ENCODE peak calls at places on chromosomes 11 and 22, in six cellular contexts. A is transverse colon, X is lower leg skin, W is BJ, Z is foreskin fibroblast, U is Panc1. Q is an unnamed sample.

GRCh38 chr11:19728436-19728835 is 15.8 kb downstream of the NAV2 start:
- DNase-seq in A (no peak), X (no peak), W (peak), Z (peak), U (no peak), Q (peak)

GRCh38 chr11:77038029-77038824 is 4.0 kb downstream of the B3GNT6 start:
- DNase-seq in A (no peak), X (no peak), W (no peak), Z (no peak), U (no peak), Q (no peak)

GRCh38 chr11:7442588-7443215 is 42.6 kb upstream of the OLFML1 start:
- DNase-seq in A (peak), X (peak), W (no peak), Z (no peak), U (peak), Q (peak)

GRCh38 chr11:123549901-123550619 is 104.4 kb downstream of the SCN3B start:
- DNase-seq in A (no peak), X (no peak), W (no peak), Z (no peak), U (no peak), Q (no peak)

GRCh38 chr11:106309070-106309684 is 231.7 kb downstream of the AASDHPPT start:
- DNase-seq in A (no peak), X (no peak), W (no peak), Z (no peak), U (no peak), Q (no peak)

GRCh38 chr11:97938789-97939188 is 1082.0 kb upstream of the CNTN5 start:
- DNase-seq in A (no peak), X (no peak), W (no peak), Z (no peak), U (no peak), Q (peak)

GRCh38 chr11:16897460-16898061 is 116.7 kb downstream of the PLEKHA7 start:
- DNase-seq in A (no peak), X (no peak), W (no peak), Z (no peak), U (no peak), Q (no peak)

GRCh38 chr11:94254214-94254613 is 50.2 kb upstream of the IZUMO1R start:
- DNase-seq in A (no peak), X (no peak), W (no peak), Z (no peak), U (no peak), Q (no peak)

GRCh38 chr11:113389288-113389687 is 1.7 kb downstream of the ANKK1 start:
- DNase-seq in A (no peak), X (no peak), W (no peak), Z (no peak), U (no peak), Q (no peak)

GRCh38 chr22:39101226-39101625 is 4.2 kb downstream of the APOBEC3H start:
- DNase-seq in A (no peak), X (no peak), W (no peak), Z (no peak), U (no peak), Q (no peak)

GRCh38 chr22:43474161-43475101 is 62.6 kb downstream of the MPPED1 start:
- DNase-seq in A (no peak), X (no peak), W (no peak), Z (no peak), U (no peak), Q (no peak)

GRCh38 chr11:2223153-2223794 is 47.1 kb downstream of the ASCL2 start:
- DNase-seq in A (no peak), X (no peak), W (no peak), Z (no peak), U (no peak), Q (no peak)

GRCh38 chr11:114199051-114199450 is 97.1 kb upstream of the NNMT start:
- DNase-seq in A (no peak), X (no peak), W (no peak), Z (no peak), U (no peak), Q (no peak)

GRCh38 chr22:26660961-26661578 is 3.7 kb downstream of the MIAT start:
- DNase-seq in A (no peak), X (no peak), W (no peak), Z (no peak), U (no peak), Q (no peak)

GRCh38 chr22:26656896-26657851 is at the start of gene MIAT:
- DNase-seq in A (peak), X (peak), W (no peak), Z (no peak), U (no peak), Q (no peak)

GRCh38 chr22:26662160-26662559 is 4.8 kb downstream of the MIAT start:
- DNase-seq in A (no peak), X (no peak), W (no peak), Z (no peak), U (no peak), Q (no peak)

GRCh38 chr22:26658671-26659478 is 1.5 kb downstream of the MIAT start:
- DNase-seq in A (peak), X (peak), W (peak), Z (peak), U (no peak), Q (no peak)

DNA sequence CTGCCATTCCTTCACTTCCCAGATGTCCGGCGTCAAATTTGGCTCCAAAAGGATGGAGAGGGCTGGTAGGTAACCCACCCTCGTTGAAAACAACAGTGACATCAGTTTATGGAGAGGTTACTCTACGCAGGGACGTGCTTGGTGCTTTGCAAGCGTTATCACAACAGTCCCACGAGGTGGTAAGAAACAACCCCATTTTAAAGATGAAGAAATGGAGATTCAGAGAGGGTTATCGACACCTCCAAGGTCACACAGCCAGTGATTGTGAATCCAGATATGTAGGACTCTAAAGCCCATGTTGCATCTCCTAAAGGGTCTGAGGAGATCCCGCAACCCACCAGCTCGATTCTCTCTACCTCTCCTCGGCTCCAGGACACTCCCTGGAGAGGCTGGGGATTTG is 773 bp downstream of the MIAT start:
- DNase-seq in A (no peak), X (no peak), W (no peak), Z (no peak), U (no peak), Q (no peak)
- H3K4me3 ChIP-seq in A (no peak), X (no peak), W (peak), Z (peak), U (peak), Q (peak)

GRCh38 chr11:11163256-11163655 is 189.8 kb downstream of the CSNK2A3 start:
- DNase-seq in A (no peak), X (no peak), W (no peak), Z (peak), U (no peak), Q (no peak)
- TF ChIP-seq CTCF in A (peak), X (no peak), W (peak), Z (no peak), U (peak), Q (peak)

DNA sequence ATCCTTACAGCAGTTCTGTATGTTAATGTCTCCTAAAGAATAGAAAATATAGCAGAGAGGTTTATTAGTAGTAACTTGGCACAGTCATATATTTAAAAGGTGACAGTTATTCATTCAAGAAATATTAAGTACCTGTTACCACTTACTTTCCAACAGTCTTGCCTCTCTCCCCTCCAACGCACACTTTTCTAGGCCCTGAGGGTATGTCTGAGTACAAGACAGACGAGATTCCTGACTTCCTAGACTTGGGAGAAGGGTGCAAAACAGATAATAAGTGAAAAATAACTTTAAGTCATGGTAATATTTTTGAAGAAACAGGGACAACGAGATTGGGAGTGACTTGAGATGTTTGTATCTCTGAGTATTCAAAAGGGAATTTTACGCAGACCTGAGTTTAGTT is 1.6 kb downstream of the EIF3L start:
- DNase-seq in A (no peak), X (no peak), W (no peak), Z (no peak), U (no peak), Q (no peak)
- H3K4me3 ChIP-seq in A (no peak), X (no peak), W (no peak), Z (no peak), U (peak), Q (no peak)

GRCh38 chr22:50606126-50606525 is 5.5 kb downstream of the MAPK8IP2 start:
- DNase-seq in A (no peak), X (no peak), W (no peak), Z (no peak), U (no peak), Q (no peak)
- TF ChIP-seq CTCF in A (no peak), X (no peak), W (peak), Z (no peak), U (no peak), Q (peak)

GRCh38 chr11:62858201-62858600 is 18.8 kb upstream of the WDR74 start:
- DNase-seq in A (no peak), X (no peak), W (no peak), Z (no peak), U (no peak), Q (no peak)
- H3K4me3 ChIP-seq in A (no peak), X (no peak), W (no peak), Z (no peak), U (peak), Q (peak)

GRCh38 chr11:13135385-13136271 is 126.5 kb downstream of the RASSF10 start:
- DNase-seq in A (no peak), X (no peak), W (peak), Z (peak), U (no peak), Q (no peak)

GRCh38 chr11:13140028-13140870 is 131.1 kb downstream of the RASSF10 start:
- DNase-seq in A (peak), X (no peak), W (no peak), Z (no peak), U (no peak), Q (no peak)

GRCh38 chr11:13137778-13138400 is 128.8 kb downstream of the RASSF10 start:
- DNase-seq in A (no peak), X (no peak), W (no peak), Z (no peak), U (no peak), Q (no peak)

GRCh38 chr11:13136272-13136596 is 127.1 kb downstream of the RASSF10 start:
- DNase-seq in A (no peak), X (no peak), W (no peak), Z (no peak), U (no peak), Q (no peak)

GRCh38 chr11:13134886-13135285 is 125.8 kb downstream of the RASSF10 start:
- DNase-seq in A (no peak), X (no peak), W (no peak), Z (no peak), U (no peak), Q (no peak)
- TF ChIP-seq CTCF in A (no peak), X (no peak), W (no peak), Z (no peak), U (no peak), Q (no peak)

DNA sequence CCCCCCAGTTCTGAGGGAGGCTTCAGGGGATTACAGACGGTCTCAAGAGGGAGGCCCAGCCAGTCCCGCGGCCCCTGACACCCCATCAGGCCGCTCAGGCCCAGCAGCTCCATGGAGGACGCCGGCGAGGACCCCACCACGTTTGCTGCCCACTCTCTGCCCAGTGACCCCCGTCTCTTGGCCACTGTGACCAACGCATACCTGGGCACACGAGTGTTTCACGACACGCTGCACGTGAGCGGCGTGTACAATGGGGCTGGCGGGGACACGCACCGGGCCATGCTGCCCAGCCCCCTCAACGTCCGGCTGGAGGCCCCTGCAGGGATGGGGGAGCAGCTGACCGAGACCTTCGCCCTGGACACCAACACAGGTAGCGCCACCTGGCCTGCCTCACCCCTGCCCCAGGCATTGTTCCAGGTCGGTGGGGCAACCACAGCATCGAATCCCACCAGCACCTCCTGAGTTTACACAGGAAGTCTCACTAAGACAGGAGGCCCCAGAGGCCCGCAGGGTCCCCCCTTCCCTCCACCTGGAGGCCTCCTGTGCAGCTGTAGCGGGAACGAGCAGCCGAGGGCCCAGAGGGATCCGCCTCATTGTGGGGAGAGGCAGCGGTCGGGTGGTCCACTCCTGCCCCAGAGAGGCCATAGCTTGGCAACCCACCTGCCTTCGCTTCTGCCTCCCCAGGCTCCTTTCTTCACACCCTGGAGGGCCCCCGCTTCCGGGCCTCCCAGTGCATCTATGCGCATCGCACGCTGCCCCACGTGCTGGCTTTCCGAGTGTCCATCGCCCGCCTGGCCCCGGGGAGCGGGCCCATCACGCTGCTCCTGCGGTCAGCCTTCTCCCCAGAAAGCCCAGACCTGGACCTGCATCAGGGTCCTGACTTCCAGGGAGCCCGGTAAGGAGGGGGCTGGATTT is 1.0 kb downstream of the PGGHG start:
- DNase-seq in A (peak), X (peak), W (no peak), Z (no peak), U (no peak), Q (no peak)
- H3K4me3 ChIP-seq in A (peak), X (no peak), W (peak), Z (peak), U (peak), Q (peak)

Q was measured in retinal pigment epithelial cell.